ENCODE peak calls at places on chromosomes 13 and 19, in six cellular contexts. One of them, this sample, is unnamed.

GRCh38 chr13:98512774-98513327 is 64.1 kb downstream of the STK24 start:
- DNase-seq in heart right ventricle: no peak
- DNase-seq in nucleus accumbens: no peak
- DNase-seq in activated T-cell treated with anti-CD3 and anti-CD28 coated beads, Interleukin-2, amount 50 U/mL, for 72 hours: no peak
- DNase-seq in stimulated activated CD8-positive, alpha-beta memory T cell treated with anti-CD3 and anti-CD28 coated beads, Interleukin-4, amount 100 ng/mL, for 24 hours: no peak
- DNase-seq in T follicular helper cell: no peak
- DNase-seq in this sample: no peak

GRCh38 chr19:5585461-5586299 is 17.9 kb upstream of the TINCR start:
- DNase-seq in heart right ventricle: no peak
- DNase-seq in stimulated activated CD8-positive, alpha-beta memory T cell treated with anti-CD3 and anti-CD28 coated beads, Interleukin-4, amount 100 ng/mL, for 24 hours: peak; percentile 34
- DNase-seq in activated T-cell treated with anti-CD3 and anti-CD28 coated beads, Interleukin-2, amount 50 U/mL, for 72 hours: peak; percentile 53
- DNase-seq in nucleus accumbens: peak; percentile 69
- DNase-seq in T follicular helper cell: no peak
- DNase-seq in this sample: no peak

GRCh38 chr19:461664-462551 is 1.1 kb upstream of the SHC2 start:
- DNase-seq in stimulated activated CD8-positive, alpha-beta memory T cell treated with anti-CD3 and anti-CD28 coated beads, Interleukin-4, amount 100 ng/mL, for 24 hours: no peak
- DNase-seq in T follicular helper cell: no peak
- DNase-seq in heart right ventricle: peak; percentile 40
- DNase-seq in nucleus accumbens: peak; percentile 55
- DNase-seq in activated T-cell treated with anti-CD3 and anti-CD28 coated beads, Interleukin-2, amount 50 U/mL, for 72 hours: no peak
- DNase-seq in this sample: no peak

GRCh38 chr13:19685034-19685433 is 51.6 kb downstream of the MPHOSPH8 start:
- DNase-seq in nucleus accumbens: peak; percentile 3
- DNase-seq in stimulated activated CD8-positive, alpha-beta memory T cell treated with anti-CD3 and anti-CD28 coated beads, Interleukin-4, amount 100 ng/mL, for 24 hours: no peak
- DNase-seq in heart right ventricle: no peak
- DNase-seq in T follicular helper cell: no peak
- DNase-seq in activated T-cell treated with anti-CD3 and anti-CD28 coated beads, Interleukin-2, amount 50 U/mL, for 72 hours: no peak
- DNase-seq in this sample: peak; percentile 16

GRCh38 chr19:33279430-33280350 is 22.6 kb downstream of the CEBPA start:
- DNase-seq in activated T-cell treated with anti-CD3 and anti-CD28 coated beads, Interleukin-2, amount 50 U/mL, for 72 hours: no peak
- DNase-seq in heart right ventricle: no peak
- DNase-seq in T follicular helper cell: no peak
- DNase-seq in stimulated activated CD8-positive, alpha-beta memory T cell treated with anti-CD3 and anti-CD28 coated beads, Interleukin-4, amount 100 ng/mL, for 24 hours: no peak
- DNase-seq in nucleus accumbens: no peak
- DNase-seq in this sample: no peak

GRCh38 chr19:23698711-23699520 is 11.9 kb upstream of the ZNF675 start:
- DNase-seq in activated T-cell treated with anti-CD3 and anti-CD28 coated beads, Interleukin-2, amount 50 U/mL, for 72 hours: no peak
- DNase-seq in nucleus accumbens: no peak
- DNase-seq in stimulated activated CD8-positive, alpha-beta memory T cell treated with anti-CD3 and anti-CD28 coated beads, Interleukin-4, amount 100 ng/mL, for 24 hours: no peak
- DNase-seq in heart right ventricle: no peak
- DNase-seq in T follicular helper cell: no peak
- DNase-seq in this sample: no peak

GRCh38 chr13:66967825-66968597 is 262.1 kb downstream of the PCDH9 start:
- DNase-seq in nucleus accumbens: no peak
- DNase-seq in T follicular helper cell: no peak
- DNase-seq in activated T-cell treated with anti-CD3 and anti-CD28 coated beads, Interleukin-2, amount 50 U/mL, for 72 hours: no peak
- DNase-seq in heart right ventricle: no peak
- DNase-seq in stimulated activated CD8-positive, alpha-beta memory T cell treated with anti-CD3 and anti-CD28 coated beads, Interleukin-4, amount 100 ng/mL, for 24 hours: no peak
- DNase-seq in this sample: no peak

GRCh38 chr19:21022996-21023395 is 2.5 kb downstream of the ZNF430 start:
- DNase-seq in stimulated activated CD8-positive, alpha-beta memory T cell treated with anti-CD3 and anti-CD28 coated beads, Interleukin-4, amount 100 ng/mL, for 24 hours: no peak
- DNase-seq in nucleus accumbens: no peak
- DNase-seq in heart right ventricle: no peak
- DNase-seq in activated T-cell treated with anti-CD3 and anti-CD28 coated beads, Interleukin-2, amount 50 U/mL, for 72 hours: peak; percentile 74
- DNase-seq in T follicular helper cell: no peak
- DNase-seq in this sample: peak; percentile 22

GRCh38 chr13:49733181-49733951 is 42.1 kb upstream of the EBPL start:
- DNase-seq in nucleus accumbens: no peak
- DNase-seq in stimulated activated CD8-positive, alpha-beta memory T cell treated with anti-CD3 and anti-CD28 coated beads, Interleukin-4, amount 100 ng/mL, for 24 hours: no peak
- DNase-seq in activated T-cell treated with anti-CD3 and anti-CD28 coated beads, Interleukin-2, amount 50 U/mL, for 72 hours: no peak
- DNase-seq in T follicular helper cell: no peak
- DNase-seq in heart right ventricle: no peak
- DNase-seq in this sample: peak; percentile 4